ENCODE peak calls at places on chromosomes 16 and 17, in nine cellular contexts. G, K, W, J, N, F, E, M and X are unnamed samples.

GRCh38 chr16:65658339-65659275 is 536.7 kb upstream of the CDH11 start:
- DNase-seq in K (no peak), E (no peak), F (no peak), J (peak), G (no peak), M (peak), W (no peak), N (no peak), X (peak)

GRCh38 chr17:69637399-69638165 is 223.1 kb downstream of the MAP2K6 start:
- DNase-seq in W (no peak), M (no peak), K (no peak), J (no peak), E (no peak), N (no peak), F (no peak), G (no peak), X (peak)

GRCh38 chr17:48335858-48336500 is 94.0 kb downstream of the SKAP1 start:
- DNase-seq in E (no peak), W (no peak), K (no peak), G (no peak), M (peak), N (peak), F (no peak), J (peak), X (peak)

GRCh38 chr17:16425698-16426659 is 10.6 kb downstream of the TRPV2 start:
- DNase-seq in W (no peak), F (no peak), G (no peak), K (no peak), J (no peak), N (peak), E (no peak), M (no peak), X (peak)

GRCh38 chr17:41464173-41464572 is 3.0 kb downstream of the KRT32 start:
- DNase-seq in N (no peak), M (no peak), W (no peak), F (no peak), E (no peak), K (no peak), G (no peak), J (no peak), X (no peak)

GRCh38 chr16:15980329-15980728 is 30.9 kb downstream of the ABCC1 start:
- DNase-seq in W (no peak), F (no peak), J (no peak), G (no peak), K (no peak), N (no peak), M (no peak), E (no peak), X (no peak)

GRCh38 chr17:9350083-9350482 is 225.5 kb downstream of the STX8 start:
- DNase-seq in K (no peak), J (peak), M (peak), N (peak), F (no peak), E (no peak), G (no peak), W (no peak), X (peak)

GRCh38 chr17:49861150-49861884 is 13.4 kb upstream of the TAC4 start:
- DNase-seq in N (peak), G (no peak), W (peak), J (peak), E (peak), K (no peak), M (peak), F (no peak), X (peak)

GRCh38 chr17:70767102-70767701 is 597.9 kb downstream of the KCNJ2 start:
- DNase-seq in N (peak), K (no peak), F (no peak), G (no peak), J (peak), W (no peak), E (no peak), M (peak), X (peak)

GRCh38 chr17:79925242-79925957 is 86.2 kb upstream of the CBX4 start:
- DNase-seq in M (peak), E (peak), J (no peak), W (peak), N (no peak), K (no peak), F (peak), G (peak), X (no peak)

GRCh38 chr16:81899601-81900000 is 111.7 kb downstream of the SDR42E1 start:
- DNase-seq in F (no peak), K (no peak), J (no peak), W (no peak), M (no peak), E (no peak), N (no peak), G (no peak), X (no peak)

GRCh38 chr16:51031598-51031997 is 119.5 kb downstream of the SALL1 start:
- DNase-seq in K (no peak), M (no peak), N (no peak), E (no peak), G (no peak), F (no peak), J (no peak), W (no peak), X (no peak)

GRCh38 chr17:9215465-9215864 is 194.2 kb downstream of the NTN1 start:
- DNase-seq in J (no peak), W (no peak), M (no peak), N (no peak), K (no peak), E (no peak), F (no peak), G (no peak), X (no peak)

GRCh38 chr17:34401165-34401564 is 38.1 kb upstream of the CCL1 start:
- DNase-seq in E (no peak), J (no peak), N (no peak), G (no peak), M (no peak), W (no peak), F (no peak), K (no peak), X (no peak)

GRCh38 chr17:55432358-55433028 is 10.9 kb upstream of the MMD start:
- DNase-seq in E (no peak), N (no peak), G (no peak), K (no peak), J (no peak), M (no peak), F (no peak), W (no peak), X (peak)

GRCh38 chr17:66431080-66431795 is 128.8 kb downstream of the PRKCA start:
- DNase-seq in J (peak), N (no peak), E (no peak), G (no peak), F (no peak), K (no peak), M (no peak), W (no peak), X (peak)

GRCh38 chr17:82031303-82031884 is at the start of gene RAC3:
- DNase-seq in N (no peak), E (no peak), J (peak), M (no peak), K (no peak), G (no peak), W (no peak), F (no peak), X (peak)

GRCh38 chr16:74123826-74124225 is 172.8 kb upstream of the PSMD7 start:
- DNase-seq in N (no peak), E (no peak), M (no peak), F (no peak), K (no peak), J (no peak), W (no peak), G (no peak), X (no peak)

GRCh38 chr16:10501016-10501607 is 79.3 kb downstream of the EMP2 start:
- DNase-seq in M (no peak), F (no peak), W (no peak), N (peak), E (no peak), J (peak), K (no peak), G (no peak), X (no peak)

GRCh38 chr16:53207810-53208752 is 153.3 kb downstream of the CHD9 start:
- DNase-seq in K (no peak), F (no peak), G (peak), W (peak), N (peak), M (peak), J (peak), E (peak), X (peak)

GRCh38 chr17:42266918-42267766 is 9.0 kb downstream of the STAT5B start:
- DNase-seq in G (no peak), K (no peak), N (no peak), F (no peak), W (no peak), E (no peak), M (peak), J (peak), X (peak)

GRCh38 chr17:32396343-32396742 is 46.4 kb downstream of the ZNF207 start:
- DNase-seq in M (no peak), N (no peak), J (no peak), E (no peak), K (no peak), W (no peak), F (no peak), G (no peak), X (no peak)

GRCh38 chr17:43679911-43680310 is 18.2 kb upstream of the MEOX1 start:
- DNase-seq in F (no peak), E (no peak), M (no peak), K (no peak), N (no peak), G (no peak), W (no peak), J (no peak), X (peak)

GRCh38 chr16:1072526-1073261 is at the start of gene SSTR5:
- DNase-seq in W (no peak), N (no peak), E (no peak), G (no peak), J (no peak), K (no peak), M (no peak), F (no peak), X (no peak)

GRCh38 chr16:1075546-1075945 is 3.0 kb downstream of the SSTR5 start:
- DNase-seq in F (no peak), E (no peak), M (no peak), K (no peak), G (no peak), W (no peak), J (no peak), N (no peak), X (no peak)

GRCh38 chr16:1073262-1073558 is 663 bp downstream of the SSTR5 start:
- DNase-seq in M (no peak), J (no peak), G (no peak), K (no peak), F (no peak), E (no peak), N (no peak), W (no peak), X (no peak)

GRCh38 chr16:1074379-1074649 is 1.8 kb downstream of the SSTR5 start:
- DNase-seq in K (no peak), G (no peak), F (no peak), J (no peak), W (no peak), M (no peak), N (no peak), E (no peak), X (no peak)

GRCh38 chr16:1073566-1074378 is 1.2 kb downstream of the SSTR5 start:
- DNase-seq in W (no peak), M (peak), F (peak), E (no peak), N (peak), J (no peak), K (no peak), G (no peak), X (no peak)
- TF ChIP-seq CTCF in W (peak), M (peak), F (peak), E (no peak), N (peak), J (no peak), K (peak), G (peak), X (no peak)

GRCh38 chr17:17780941-17781590 is 55.7 kb downstream of the SREBF1 start:
- DNase-seq in M (peak), G (peak), F (no peak), N (no peak), J (peak), W (no peak), K (no peak), E (no peak), X (peak)

GRCh38 chr17:17783825-17784598 is 52.8 kb downstream of the SREBF1 start:
- DNase-seq in N (no peak), F (peak), G (no peak), W (peak), M (no peak), K (no peak), J (peak), E (peak), X (peak)

GRCh38 chr17:17782425-17783120 is 54.2 kb downstream of the SREBF1 start:
- DNase-seq in E (no peak), K (no peak), M (no peak), F (peak), G (no peak), N (no peak), W (no peak), J (peak), X (no peak)

GRCh38 chr17:17783121-17783824 is 53.5 kb downstream of the SREBF1 start:
- DNase-seq in F (peak), N (no peak), E (no peak), K (no peak), G (no peak), M (no peak), W (peak), J (peak), X (peak)

DNA sequence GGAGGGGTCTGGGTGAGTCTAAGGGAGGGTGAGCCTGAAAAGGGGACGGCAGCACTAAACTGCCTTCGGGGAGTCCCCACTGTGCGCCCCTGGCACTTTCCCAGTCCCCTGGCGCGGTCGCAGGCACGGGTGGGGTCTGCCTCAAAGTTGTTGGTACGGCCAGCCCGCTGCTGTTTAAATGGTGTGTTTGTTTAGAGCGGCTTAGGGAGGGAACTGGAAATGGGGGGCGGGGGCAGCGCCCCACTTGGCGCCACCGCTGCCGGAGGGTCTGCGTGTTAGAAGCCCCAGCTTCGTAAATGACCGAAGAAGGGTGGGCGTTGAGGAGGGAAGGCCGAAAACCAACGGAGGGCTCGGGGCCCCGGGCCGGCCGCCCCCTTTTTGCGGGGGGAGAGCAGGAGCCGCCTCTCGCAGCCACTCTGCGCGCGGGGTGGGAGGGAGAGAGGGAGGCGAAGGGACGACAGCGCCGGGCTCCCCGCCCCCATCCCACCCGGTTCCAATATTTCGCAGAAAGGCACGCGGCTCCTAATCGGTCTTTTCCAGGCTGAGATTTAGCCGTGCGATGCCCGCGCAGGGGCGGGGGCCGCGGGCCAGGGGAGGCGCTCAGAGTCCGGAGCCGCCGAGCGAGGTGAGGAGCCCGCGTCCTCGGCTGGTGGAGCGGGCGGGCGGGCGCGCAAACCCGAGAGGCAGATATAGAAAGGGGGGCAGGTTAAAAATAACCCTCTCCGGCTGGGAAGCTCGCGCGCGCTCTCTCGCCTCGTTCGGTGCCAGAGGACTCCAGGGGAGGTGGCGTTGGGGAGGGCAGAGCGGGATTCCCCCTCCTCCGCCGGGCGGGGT is 55.0 kb downstream of the SREBF1 start:
- DNase-seq in J (peak), N (no peak), K (no peak), W (peak), M (peak), E (peak), F (peak), G (peak), X (peak)
- H3K4me3 ChIP-seq in J (no peak), N (peak), K (peak), W (peak), M (peak), E (peak), F (peak), G (peak), X (peak)

DNA sequence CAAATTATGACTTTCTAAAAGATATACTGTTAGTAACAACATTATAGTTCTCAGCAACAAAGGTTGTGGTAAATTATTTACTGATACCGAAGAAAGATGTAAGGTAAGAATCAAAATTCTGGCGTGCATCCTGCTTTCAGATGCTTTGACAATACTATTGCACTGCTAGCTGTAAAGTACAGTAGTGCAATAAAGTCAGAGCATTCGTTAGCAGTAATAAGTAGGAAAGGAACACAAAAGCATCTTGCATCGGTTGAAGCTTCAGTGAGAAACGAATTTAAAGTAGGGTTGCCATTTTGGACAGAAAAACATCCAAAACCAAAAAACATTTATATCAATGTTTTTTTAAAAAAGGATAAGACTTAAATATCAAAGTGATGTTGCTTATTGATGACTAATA is 4.0 kb downstream of the SKA2 start:
- DNase-seq in J (no peak), F (no peak), M (no peak), N (no peak), K (no peak), W (no peak), G (no peak), E (no peak), X (peak)
- TF ChIP-seq CTCF in J (no peak), F (no peak), M (no peak), N (no peak), K (no peak), W (no peak), G (no peak), E (no peak), X (no peak)

DNA sequence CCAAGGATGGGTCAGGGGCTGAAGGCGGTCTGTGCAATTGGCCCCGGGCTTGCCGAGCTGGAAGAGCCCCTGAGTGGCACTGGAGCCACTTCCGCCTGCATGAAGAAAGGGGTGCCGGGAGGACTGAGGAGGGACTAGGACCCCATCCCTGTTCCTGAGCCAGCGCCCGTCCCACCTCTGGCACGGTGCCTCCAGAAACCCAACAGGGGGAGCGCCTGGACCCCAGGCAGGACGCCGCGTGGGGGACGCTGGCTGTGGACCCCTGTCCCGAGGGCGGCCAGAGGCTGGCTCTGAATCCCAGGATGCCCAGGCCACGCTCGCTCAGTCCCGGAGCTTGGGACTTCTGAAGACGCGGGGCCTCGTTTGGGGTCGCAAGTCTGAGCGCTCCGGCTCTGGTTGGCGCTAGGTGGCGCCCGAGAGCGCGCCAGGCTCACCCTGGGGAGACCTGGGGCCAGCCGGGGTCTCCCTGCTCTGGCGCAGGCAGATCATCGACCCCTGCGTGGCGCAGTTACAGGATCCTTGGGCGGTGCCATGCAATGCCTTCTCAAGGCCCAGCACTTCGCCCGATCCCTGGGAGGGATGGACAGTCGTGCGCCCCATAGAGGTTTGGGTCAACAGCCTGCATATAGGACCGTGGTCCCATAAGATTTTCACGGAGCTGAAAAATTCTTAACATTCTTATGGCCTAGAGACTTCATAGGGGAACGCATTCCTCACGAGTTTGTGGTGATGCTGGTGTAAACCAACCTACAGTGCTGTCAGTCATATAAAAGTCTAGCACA is 58.5 kb upstream of the CREBBP start:
- DNase-seq in E (no peak), K (no peak), F (peak), J (peak), N (peak), G (no peak), M (peak), W (peak), X (peak)
- H3K4me3 ChIP-seq in E (peak), K (peak), F (peak), J (no peak), N (peak), G (peak), M (peak), W (peak), X (peak)

DNA sequence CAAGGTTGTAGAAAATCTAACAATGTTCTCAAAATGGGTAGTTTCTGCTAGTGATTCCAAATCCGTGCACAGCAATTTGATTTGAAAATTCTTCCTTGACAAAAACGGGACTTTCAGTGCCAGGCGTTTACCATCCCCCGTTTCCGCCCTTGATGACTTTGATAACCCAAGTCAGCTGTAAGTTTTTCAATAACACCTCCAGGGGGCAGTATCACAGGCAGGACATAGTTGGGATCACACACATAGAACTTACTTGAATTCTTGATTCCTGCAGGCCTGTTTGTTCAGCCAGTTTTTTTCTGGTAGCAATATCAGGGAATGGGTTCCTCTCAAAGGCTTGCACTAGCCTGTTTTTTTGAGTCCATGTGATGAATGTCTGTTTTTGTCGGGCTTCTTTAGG is 5.6 kb downstream of the DUXB start:
- DNase-seq in K (no peak), N (peak), J (peak), W (no peak), M (peak), F (no peak), G (no peak), E (no peak), X (no peak)
- TF ChIP-seq CTCF in K (no peak), N (peak), J (no peak), W (peak), M (peak), F (no peak), G (no peak), E (no peak), X (no peak)

GRCh38 chr16:22933173-22933572 is 119.2 kb downstream of the HS3ST2 start:
- DNase-seq in N (no peak), E (no peak), F (peak), M (no peak), G (no peak), W (no peak), K (no peak), J (peak), X (no peak)
- H3K4me3 ChIP-seq in N (no peak), E (no peak), F (no peak), M (no peak), G (no peak), W (no peak), K (no peak), J (no peak), X (no peak)